ENCODE peak calls at places on chromosomes 16 and 17, in five cellular contexts. N is adipocyte; Q is CD8-positive, alpha-beta T cell; G is OCI-LY7; M is suprapubic skin. V is an unnamed sample. For H3K36me3, the result is how much of the 10 kb centered on the place peaks cover.

GRCh38 chr16:73385701-73386100 is 337.8 kb upstream of the ZFHX3 start:
- DNase-seq in N (no peak), Q (no peak), G (no peak), M (no peak), V (no peak)

GRCh38 chr16:9647981-9648701 is 534.1 kb downstream of the GRIN2A start:
- DNase-seq in N (peak), Q (no peak), G (peak), M (no peak), V (peak)

GRCh38 chr17:73480740-73481139 is 163.5 kb downstream of the SDK2 start:
- DNase-seq in N (no peak), Q (no peak), G (no peak), M (no peak), V (no peak)

GRCh38 chr17:19298561-19299213 is 61.5 kb downstream of the EPN2 start:
- DNase-seq in N (peak), Q (no peak), G (no peak), M (no peak), V (no peak)

GRCh38 chr17:43891851-43892671 is 15.3 kb downstream of the MPP2 start:
- DNase-seq in N (peak), Q (no peak), G (no peak), M (no peak), V (peak)

GRCh38 chr17:49252148-49252682 is 21.6 kb upstream of the PHOSPHO1 start:
- DNase-seq in N (peak), Q (no peak), G (no peak), M (no peak), V (no peak)

GRCh38 chr17:79388556-79389295 is 222.1 kb downstream of the RBFOX3 start:
- DNase-seq in N (peak), Q (no peak), G (peak), M (no peak), V (peak)

GRCh38 chr16:27240948-27241531 is 27.5 kb downstream of the NSMCE1 start:
- DNase-seq in N (peak), Q (no peak), G (no peak), M (peak), V (no peak)

GRCh38 chr17:55430531-55431228 is 9.0 kb upstream of the MMD start:
- DNase-seq in N (no peak), Q (no peak), G (peak), M (no peak), V (no peak)

GRCh38 chr17:50908860-50909764 is 43.0 kb upstream of the TOB1 start:
- DNase-seq in N (no peak), Q (peak), G (no peak), M (peak), V (peak)

GRCh38 chr16:8828541-8829165 is 31.0 kb downstream of the PMM2 start:
- DNase-seq in N (no peak), Q (no peak), G (no peak), M (no peak), V (no peak)

GRCh38 chr17:79392598-79392997 is 218.3 kb downstream of the RBFOX3 start:
- DNase-seq in N (no peak), Q (no peak), G (no peak), M (no peak), V (no peak)

GRCh38 chr17:73151888-73152633 is 12.7 kb upstream of the SSTR2 start:
- DNase-seq in N (no peak), Q (no peak), G (no peak), M (no peak), V (no peak)

GRCh38 chr17:75976175-75976848 is 2.7 kb downstream of the ACOX1 start:
- DNase-seq in N (peak), Q (no peak), G (no peak), M (no peak), V (no peak)

GRCh38 chr16:82182237-82183003 is 12.4 kb upstream of the MPHOSPH6 start:
- DNase-seq in N (no peak), Q (no peak), G (no peak), M (no peak), V (no peak)

DNA sequence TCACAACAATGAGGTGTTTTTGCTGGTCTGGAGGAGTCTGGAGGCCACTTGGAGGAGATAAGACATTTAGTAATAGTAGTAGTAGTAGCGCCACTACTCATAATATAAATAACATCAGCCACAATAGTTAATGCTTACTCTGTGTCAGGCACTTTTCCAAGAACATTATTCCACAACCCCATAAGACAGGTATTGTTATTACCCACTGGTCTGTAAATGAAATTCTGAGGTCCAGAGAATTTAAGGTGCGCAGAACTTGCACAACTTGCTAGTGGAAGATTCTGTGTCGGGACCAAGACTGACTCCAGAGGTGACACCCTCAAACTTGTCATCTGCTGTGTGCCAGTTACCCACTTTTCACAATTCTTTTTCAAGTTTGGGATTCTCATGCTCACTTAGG is 106.5 kb downstream of the MRM1 start:
- DNase-seq in N (no peak), Q (no peak), G (no peak), M (no peak), V (no peak)
- H3K4me3 ChIP-seq in N (no peak), Q (no peak), G (no peak), M (no peak), V (no peak)

DNA sequence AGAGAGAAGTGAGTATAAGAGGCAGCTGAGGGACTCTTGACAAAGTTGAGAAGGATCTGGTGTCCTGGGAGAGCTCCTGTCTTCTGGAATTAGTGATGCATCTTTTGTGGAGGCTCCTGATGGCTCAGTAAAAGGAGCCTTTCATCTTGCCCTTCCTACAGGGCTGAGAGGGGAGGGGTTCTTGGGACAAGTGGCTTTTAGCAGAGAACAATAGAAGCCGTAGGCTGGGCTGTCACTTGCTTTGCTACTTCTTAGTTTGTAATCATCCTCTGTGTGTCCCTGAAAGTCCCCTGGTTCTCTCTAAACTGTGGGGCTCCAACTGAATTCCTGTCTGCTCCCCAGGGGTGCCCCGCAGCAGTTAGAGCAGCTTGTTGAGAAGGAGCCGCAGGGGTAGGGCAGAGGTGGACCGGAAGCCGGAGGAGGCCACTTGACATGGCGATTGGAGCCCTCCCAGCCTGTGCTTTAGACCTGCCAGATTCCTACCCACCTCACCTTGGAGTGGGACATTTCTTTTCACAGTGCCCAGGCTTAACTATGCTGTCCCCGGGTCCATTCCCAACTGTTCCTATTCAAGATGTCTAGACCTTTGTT is 85.1 kb downstream of the PRKCA start:
- DNase-seq in N (no peak), Q (no peak), G (no peak), M (no peak), V (no peak)
- H3K36me3 ChIP-seq in N (under half), Q (under half), G (under half), M (under half), V (under half)

GRCh38 chr17:39193346-39193745 is 4.1 kb downstream of the CACNB1 start:
- DNase-seq in N (no peak), Q (no peak), G (no peak), M (no peak), V (no peak)
- H3K4me3 ChIP-seq in N (no peak), Q (no peak), G (no peak), M (no peak), V (no peak)

DNA sequence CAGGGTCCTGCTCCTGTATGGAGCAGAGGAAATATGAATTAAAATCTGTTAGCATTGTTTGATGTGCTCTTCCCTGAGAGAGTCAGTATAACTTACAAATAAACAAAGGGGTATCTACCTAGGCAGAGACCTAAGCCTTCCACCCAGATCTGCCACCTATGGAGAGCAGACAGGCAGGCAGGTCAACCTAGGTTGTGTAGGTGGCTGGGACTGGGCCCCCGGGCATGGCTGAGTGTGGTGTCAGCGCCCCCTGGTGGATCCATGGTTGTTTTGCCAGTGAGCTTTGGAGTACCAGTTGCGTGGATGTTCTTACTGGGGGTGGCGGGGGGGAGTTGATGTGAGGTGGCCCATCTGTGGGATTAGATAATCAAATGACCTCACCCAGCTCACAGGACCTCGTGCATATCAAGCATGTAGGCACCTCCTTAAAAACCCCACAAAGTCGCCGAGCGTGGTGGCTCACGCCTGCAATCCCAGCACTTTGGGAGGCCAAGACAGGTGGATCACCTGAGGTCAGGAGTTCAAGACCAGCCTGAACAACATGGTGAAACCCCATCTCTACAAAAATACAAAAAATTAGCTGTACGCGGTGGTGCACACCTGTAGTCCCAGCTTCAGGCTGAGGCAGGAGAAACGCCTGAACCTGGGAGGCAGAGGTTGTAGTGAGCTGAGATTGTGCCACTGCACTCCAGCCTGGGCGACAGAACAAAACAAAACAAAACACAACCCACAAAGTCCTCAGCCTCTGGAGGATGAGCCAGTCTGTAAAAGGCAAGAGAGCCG is 17.6 kb downstream of the DUS2 start:
- DNase-seq in N (peak), Q (peak), G (peak), M (peak), V (peak)
- H3K36me3 ChIP-seq in N (under half), Q (under half), G (under half), M (under half), V (under half)

GRCh38 chr16:30533146-30533522 is 1.5 kb downstream of the ZNF747 start:
- DNase-seq in N (no peak), Q (no peak), G (no peak), M (no peak), V (no peak)
- H3K4me3 ChIP-seq in N (no peak), Q (no peak), G (peak), M (no peak), V (no peak)

GRCh38 chr17:82600731-82601446 is 47.4 kb downstream of the WDR45B start:
- DNase-seq in N (no peak), Q (no peak), G (no peak), M (no peak), V (no peak)
- H3K36me3 ChIP-seq in N (half or more), Q (under half), G (half or more), M (half or more), V (under half)